ENCODE peak calls at places on chromosome 9, in four cellular contexts. L is HT1080; P is non-pigmented ciliary epithelial cell; U is activated CD4-positive, alpha-beta T cell treated with anti-CD3 and anti-CD28 coated beads, Interleukin-2, amount 10 ng/mL, durations not matched to agents 7 days and 5 days. O is an unnamed sample.

GRCh38 chr9:104787306-104788015 is 23.5 kb downstream of the NIPSNAP3B start:
- DNase-seq in L (no peak), P (no peak), U (no peak), O (no peak)

GRCh38 chr9:80078826-80079225 is 507.1 kb downstream of the TLE4 start:
- DNase-seq in L (no peak), P (no peak), U (no peak), O (no peak)

GRCh38 chr9:87567566-87567965 is 69.9 kb downstream of the DAPK1 start:
- DNase-seq in L (peak; percentile 10), P (no peak), U (no peak), O (no peak)

GRCh38 chr9:137021979-137022619 is 5.9 kb downstream of the ABCA2 start:
- DNase-seq in L (peak; percentile 75), P (no peak), U (peak; percentile 75), O (no peak)

GRCh38 chr9:70407081-70407503 is 7.4 kb downstream of the KLF9 start:
- DNase-seq in L (peak; percentile 58), P (peak; percentile 83), U (no peak), O (peak; percentile 93)

GRCh38 chr9:110700953-110701352 is 32.4 kb downstream of the MUSK start:
- DNase-seq in L (peak; percentile 46), P (no peak), U (no peak), O (no peak)

GRCh38 chr9:2726620-2727335 is 9.5 kb downstream of the KCNV2 start:
- DNase-seq in L (peak; percentile 79), P (no peak), U (no peak), O (no peak)

GRCh38 chr9:92669527-92669889 is 423 bp downstream of the IPPK start:
- DNase-seq in L (no peak), P (no peak), U (peak; percentile 33), O (no peak)

GRCh38 chr9:137272241-137273094 is 5.1 kb upstream of the TOR4A start:
- DNase-seq in L (no peak), P (no peak), U (no peak), O (no peak)

GRCh38 chr9:130234340-130235260 is 31.0 kb upstream of the HMCN2 start:
- DNase-seq in L (peak; percentile 61), P (no peak), U (no peak), O (no peak)

GRCh38 chr9:76576344-76576743 is 117.4 kb downstream of the GCNT1 start:
- DNase-seq in L (peak; percentile 75), P (peak; percentile 96), U (peak; percentile 63), O (no peak)

GRCh38 chr9:78031271-78031825 is at the start of gene GNAQ:
- DNase-seq in L (no peak), P (no peak), U (no peak), O (no peak)

GRCh38 chr9:124120272-124120671 is 108.7 kb downstream of the LHX2 start:
- DNase-seq in L (no peak), P (no peak), U (no peak), O (no peak)

GRCh38 chr9:28166179-28166578 is 592.9 kb upstream of the C9orf72 start:
- DNase-seq in L (peak; percentile 12), P (peak; percentile 8), U (no peak), O (no peak)

GRCh38 chr9:124297553-124297905 is 39.8 kb downstream of the NEK6 start:
- DNase-seq in L (peak; percentile 96), P (peak; percentile 90), U (no peak), O (peak; percentile 90)

GRCh38 chr9:94082553-94082952 is 1.7 kb upstream of the PTPDC1 start:
- DNase-seq in L (no peak), P (no peak), U (no peak), O (no peak)

GRCh38 chr9:76894198-76894597 is 11.7 kb downstream of the PRUNE2 start:
- DNase-seq in L (no peak), P (no peak), U (no peak), O (no peak)

GRCh38 chr9:86369810-86370209 is 15.6 kb upstream of the TUT7 start:
- DNase-seq in L (no peak), P (no peak), U (no peak), O (no peak)

GRCh38 chr9:125805057-125805456 is 57.9 kb downstream of the PBX3 start:
- DNase-seq in L (peak; percentile 20), P (no peak), U (no peak), O (peak; percentile 45)

GRCh38 chr9:113542741-113543140 is 79.2 kb downstream of the RGS3 start:
- DNase-seq in L (no peak), P (no peak), U (no peak), O (no peak)

GRCh38 chr9:112751059-112751795 is 667 bp downstream of the SNX30 start:
- DNase-seq in L (peak; percentile 89), P (no peak), U (peak; percentile 51), O (peak; percentile 56)

GRCh38 chr9:95131023-95131943 is 186.2 kb downstream of the FANCC start:
- DNase-seq in L (peak; percentile 47), P (no peak), U (peak; percentile 56), O (peak; percentile 32)

O was measured in AG04450.